ENCODE peak calls at places on chromosomes 6 and 20, in seven cellular contexts. R is cardiac fibroblast; X is central memory CD8-positive, alpha-beta T cell; E is skeletal muscle cell; O is fibroblast of the conjunctiva; Q is HTR-8/SVneo; N is stimulated activated naive CD4-positive, alpha-beta T cell treated with Interleukin-2 at 50 U/mL for 16 hours. W is an unnamed sample.

GRCh38 chr6:100257661-100258395 is 206.9 kb downstream of the SIM1 start:
- DNase-seq in R (peak), X (no peak), E (peak), O (peak), Q (peak), N (no peak), W (peak)

GRCh38 chr20:43570496-43570895 is 11.7 kb downstream of the SGK2 start:
- DNase-seq in R (no peak), X (no peak), E (no peak), O (no peak), Q (no peak), N (no peak), W (no peak)

GRCh38 chr20:46207783-46208182 is 89.7 kb downstream of the CD40 start:
- DNase-seq in R (no peak), X (no peak), E (no peak), O (no peak), Q (no peak), N (no peak), W (no peak)

GRCh38 chr20:1182136-1182535 is 2.6 kb downstream of the TMEM74B start:
- DNase-seq in R (no peak), X (no peak), E (no peak), O (no peak), Q (no peak), N (no peak), W (no peak)

GRCh38 chr6:33192105-33192646 is at the start of gene COL11A2:
- DNase-seq in R (no peak), X (no peak), E (no peak), O (no peak), Q (no peak), N (peak), W (no peak)

GRCh38 chr6:32963870-32964269 is 4.5 kb upstream of the BRD2 start:
- DNase-seq in R (no peak), X (no peak), E (no peak), O (no peak), Q (no peak), N (no peak), W (no peak)

GRCh38 chr6:110398778-110399177 is 16.6 kb downstream of the DDO start:
- DNase-seq in R (peak), X (no peak), E (no peak), O (no peak), Q (peak), N (no peak), W (no peak)

GRCh38 chr20:61254881-61255589 is 3.0 kb downstream of the CDH4 start:
- DNase-seq in R (no peak), X (no peak), E (no peak), O (no peak), Q (no peak), N (no peak), W (no peak)

GRCh38 chr6:35343092-35343834 is 905 bp downstream of the PPARD start:
- DNase-seq in R (peak), X (no peak), E (no peak), O (no peak), Q (no peak), N (no peak), W (no peak)

GRCh38 chr20:26208296-26209091 is 511.8 kb upstream of the ZNF337 start:
- DNase-seq in R (no peak), X (no peak), E (no peak), O (no peak), Q (no peak), N (peak), W (no peak)

GRCh38 chr6:125314019-125314581 is 12.3 kb upstream of the HDDC2 start:
- DNase-seq in R (peak), X (no peak), E (peak), O (peak), Q (peak), N (no peak), W (no peak)

GRCh38 chr6:134948142-134948541 is 1.8 kb downstream of the ALDH8A1 start:
- DNase-seq in R (no peak), X (no peak), E (no peak), O (no peak), Q (no peak), N (no peak), W (no peak)

GRCh38 chr6:71496018-71496800 is 207.6 kb downstream of the OGFRL1 start:
- DNase-seq in R (peak), X (no peak), E (no peak), O (no peak), Q (no peak), N (no peak), W (no peak)